ENCODE peak calls at places on chromosomes 3 and 15, in six cellular contexts. G, M, A, I, P and Y are unnamed samples.

GRCh38 chr15:77410701-77411613 is 8.9 kb downstream of the PEAK1 start:
- DNase-seq in P (no peak), A (no peak), M (no peak), G (no peak), I (no peak), Y (no peak)

GRCh38 chr15:38695249-38696119 is 130.9 kb upstream of the RASGRP1 start:
- DNase-seq in I (no peak), G (no peak), P (no peak), A (no peak), M (no peak), Y (no peak)

GRCh38 chr3:118628704-118629341 is 405.8 kb downstream of the IGSF11 start:
- DNase-seq in G (peak), A (peak), M (peak), P (no peak), I (peak), Y (peak)

GRCh38 chr15:95017950-95018349 is 786.6 kb downstream of the MCTP2 start:
- DNase-seq in I (no peak), A (peak), G (peak), P (no peak), M (no peak), Y (no peak)

GRCh38 chr3:169634618-169635236 is 28.8 kb downstream of the MECOM start:
- DNase-seq in I (no peak), A (no peak), M (no peak), P (no peak), G (peak), Y (no peak)

GRCh38 chr3:184795493-184796198 is 16.3 kb upstream of the VPS8 start:
- DNase-seq in A (no peak), I (no peak), G (no peak), P (no peak), M (no peak), Y (no peak)

GRCh38 chr3:122563717-122564025 is 429 bp downstream of the PARP9 start:
- DNase-seq in I (no peak), M (no peak), P (no peak), G (no peak), A (no peak), Y (no peak)

GRCh38 chr15:101534376-101534970 is 45.0 kb upstream of the PCSK6 start:
- DNase-seq in G (no peak), M (no peak), P (no peak), I (no peak), A (no peak), Y (no peak)

GRCh38 chr3:72329354-72329753 is 518.9 kb downstream of the SHQ1 start:
- DNase-seq in I (no peak), A (no peak), M (no peak), G (no peak), P (no peak), Y (no peak)

GRCh38 chr15:52042051-52042851 is 23.2 kb downstream of the MAPK6 start:
- DNase-seq in I (no peak), G (peak), A (no peak), M (no peak), P (no peak), Y (no peak)

GRCh38 chr3:150806436-150806835 is 43.5 kb upstream of the SIAH2 start:
- DNase-seq in G (no peak), P (no peak), M (no peak), I (no peak), A (no peak), Y (no peak)

DNA sequence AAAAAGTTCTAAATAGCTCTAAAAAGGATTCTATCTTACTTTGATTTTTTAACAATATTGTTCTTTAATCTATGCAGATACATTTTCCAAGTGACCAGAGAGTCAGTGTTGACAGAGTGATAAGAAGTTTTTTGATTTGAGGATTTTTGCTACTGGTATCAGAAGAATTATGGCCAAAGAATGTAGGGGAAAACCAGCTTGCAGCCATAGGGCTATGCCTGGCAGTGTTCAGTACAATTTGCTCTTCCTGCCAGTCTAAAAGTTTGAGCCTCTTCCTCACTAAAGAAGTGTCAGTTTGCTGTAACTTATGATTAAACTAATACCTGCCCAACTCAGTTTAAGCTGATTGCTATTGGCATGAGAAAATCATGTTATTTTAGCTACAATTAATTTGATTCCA is 35.3 kb upstream of the FSIP1 start:
- DNase-seq in P (no peak), G (no peak), A (no peak), I (no peak), M (no peak), Y (no peak)
- TF ChIP-seq CTCF in P (no peak), G (no peak), A (no peak), I (no peak), M (no peak), Y (no peak)

DNA sequence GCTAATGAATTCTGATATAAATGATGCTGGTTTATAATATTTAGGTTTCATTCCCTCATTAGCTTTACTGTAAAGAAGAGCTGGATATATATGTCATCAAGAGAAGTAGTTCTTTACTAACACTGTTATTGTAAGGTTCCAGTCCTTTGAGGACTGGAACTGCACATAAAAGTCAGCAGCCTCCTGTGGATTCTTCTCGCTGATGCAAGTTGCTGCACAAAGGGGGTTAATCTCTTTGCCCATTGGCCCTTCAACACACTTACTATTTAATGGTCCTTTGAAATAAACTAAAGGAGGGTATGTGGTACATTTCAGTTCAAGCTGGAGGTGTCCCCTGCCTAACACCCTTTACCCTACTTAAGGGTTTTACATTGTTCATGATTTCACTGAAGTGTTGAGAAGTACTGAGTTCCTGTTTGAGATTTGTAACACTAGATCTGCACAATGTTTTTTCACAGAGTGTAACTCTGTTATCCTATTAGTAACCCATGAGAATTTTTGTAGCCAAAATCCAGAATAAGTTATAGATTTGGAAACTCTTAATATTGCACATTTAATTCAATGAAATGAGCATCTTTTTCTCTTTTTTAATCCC is 43.9 kb downstream of the NR2C2 start:
- DNase-seq in M (no peak), P (no peak), A (peak), I (no peak), G (no peak), Y (no peak)
- H3K27ac ChIP-seq in M (no peak), P (no peak), A (no peak), I (no peak), G (no peak), Y (no peak)

GRCh38 chr3:32421991-32422859 is 30.6 kb downstream of the CMTM7 start:
- DNase-seq in I (peak), P (peak), A (peak), G (peak), M (peak), Y (no peak)
- TF ChIP-seq CTCF in I (no peak), P (no peak), A (no peak), G (no peak), M (no peak), Y (no peak)

GRCh38 chr15:67715166-67715565 is 110.1 kb upstream of the SKOR1 start:
- DNase-seq in M (no peak), P (no peak), I (no peak), G (no peak), A (no peak), Y (no peak)
- H3K27ac ChIP-seq in M (no peak), P (no peak), I (no peak), G (no peak), A (no peak), Y (no peak)

GRCh38 chr3:14405120-14405885 is 2.9 kb downstream of the SLC6A6 start:
- DNase-seq in P (no peak), G (no peak), A (no peak), I (no peak), M (no peak), Y (no peak)
- TF ChIP-seq CTCF in P (no peak), G (no peak), A (no peak), I (no peak), M (no peak), Y (no peak)

GRCh38 chr3:50078622-50079021 is 10.1 kb upstream of the RBM5 start:
- DNase-seq in P (no peak), M (no peak), I (no peak), A (no peak), G (peak), Y (no peak)

GRCh38 chr3:50078091-50078490 is 10.6 kb upstream of the RBM5 start:
- DNase-seq in G (no peak), I (no peak), M (no peak), P (no peak), A (no peak), Y (no peak)
- H3K27ac ChIP-seq in G (no peak), I (no peak), M (no peak), P (no peak), A (no peak), Y (no peak)

DNA sequence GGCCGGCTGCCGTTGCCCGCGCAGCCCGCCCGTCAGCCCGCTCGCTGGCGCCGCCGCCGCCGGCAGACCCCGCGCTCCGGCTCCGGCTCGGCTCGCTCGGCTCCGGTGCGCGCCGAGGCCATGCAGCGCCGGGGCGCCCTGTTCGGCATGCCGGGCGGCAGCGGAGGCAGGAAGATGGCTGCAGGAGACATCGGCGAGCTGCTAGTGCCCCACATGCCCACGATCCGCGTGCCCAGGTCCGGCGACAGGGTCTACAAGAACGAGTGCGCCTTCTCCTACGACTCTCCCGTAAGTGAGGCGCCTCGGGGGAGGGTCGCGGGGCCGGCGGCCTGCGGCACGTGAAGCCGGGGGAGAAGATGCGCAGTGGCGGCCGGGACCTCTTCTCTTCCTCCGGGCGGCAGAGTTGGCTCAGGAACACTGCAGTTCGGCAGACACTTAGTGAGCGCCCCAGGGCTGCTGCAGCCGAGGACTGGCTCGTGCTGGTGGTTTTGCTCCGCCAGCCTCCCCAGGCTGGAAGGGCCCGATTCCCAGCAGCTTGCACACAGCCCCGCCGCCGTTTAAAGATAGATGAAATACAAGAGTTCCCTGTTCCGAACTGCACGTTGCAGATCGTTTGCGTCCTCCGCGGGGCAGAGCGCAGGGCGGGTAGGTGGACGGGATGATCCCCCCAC is 401 bp downstream of the USP13 start:
- DNase-seq in I (peak), P (peak), M (peak), A (peak), G (peak), Y (peak)
- TF ChIP-seq CTCF in I (peak), P (no peak), M (peak), A (peak), G (no peak), Y (peak)

GRCh38 chr15:48671381-48672022 is 26.0 kb upstream of the FBN1 start:
- DNase-seq in G (peak), I (peak), M (no peak), A (no peak), P (no peak), Y (peak)

GRCh38 chr15:48675436-48675835 is 29.9 kb upstream of the FBN1 start:
- DNase-seq in M (no peak), G (peak), I (peak), A (no peak), P (no peak), Y (no peak)

GRCh38 chr15:48674876-48675275 is 29.4 kb upstream of the FBN1 start:
- DNase-seq in P (no peak), A (no peak), I (peak), G (no peak), M (no peak), Y (no peak)

GRCh38 chr15:48667701-48668100 is 22.2 kb upstream of the FBN1 start:
- DNase-seq in G (peak), I (peak), M (no peak), A (no peak), P (no peak), Y (no peak)

GRCh38 chr15:48672206-48672605 is 26.7 kb upstream of the FBN1 start:
- DNase-seq in A (no peak), M (no peak), P (no peak), G (no peak), I (no peak), Y (no peak)
- H3K27ac ChIP-seq in A (no peak), M (no peak), P (peak), G (peak), I (no peak), Y (no peak)